ENCODE peak calls at places on chromosomes 1 and 21, in six cellular contexts. One of them, this sample, is unnamed.

GRCh38 chr1:12518956-12519707 is 98.9 kb downstream of the DHRS3 start:
- DNase-seq in hepatocyte: peak
- DNase-seq in cardiac muscle cell: peak
- DNase-seq in upper lobe of left lung: no peak
- DNase-seq in OCI-LY7: no peak
- DNase-seq in neural progenitor cell: peak
- DNase-seq in this sample: no peak

GRCh38 chr1:37752583-37753471 is 12.1 kb downstream of the EPHA10 start:
- DNase-seq in OCI-LY7: no peak
- DNase-seq in cardiac muscle cell: peak
- DNase-seq in upper lobe of left lung: no peak
- DNase-seq in neural progenitor cell: peak
- DNase-seq in hepatocyte: peak
- DNase-seq in this sample: peak

GRCh38 chr1:232037774-232038388 is 411.3 kb downstream of the DISC1 start:
- DNase-seq in neural progenitor cell: no peak
- DNase-seq in hepatocyte: no peak
- DNase-seq in OCI-LY7: no peak
- DNase-seq in upper lobe of left lung: no peak
- DNase-seq in cardiac muscle cell: no peak
- DNase-seq in this sample: no peak

GRCh38 chr1:109290998-109291397 is 8.1 kb upstream of the PSRC1 start:
- DNase-seq in hepatocyte: no peak
- DNase-seq in OCI-LY7: no peak
- DNase-seq in upper lobe of left lung: peak
- DNase-seq in neural progenitor cell: no peak
- DNase-seq in cardiac muscle cell: no peak
- DNase-seq in this sample: no peak

GRCh38 chr1:54265661-54266060 is 65.7 kb downstream of the MRPL37 start:
- DNase-seq in cardiac muscle cell: no peak
- DNase-seq in hepatocyte: no peak
- DNase-seq in neural progenitor cell: no peak
- DNase-seq in OCI-LY7: no peak
- DNase-seq in upper lobe of left lung: no peak
- DNase-seq in this sample: no peak

GRCh38 chr21:45052960-45053359 is 21.4 kb upstream of the ADARB1 start:
- DNase-seq in upper lobe of left lung: peak
- DNase-seq in OCI-LY7: no peak
- DNase-seq in cardiac muscle cell: no peak
- DNase-seq in neural progenitor cell: no peak
- DNase-seq in hepatocyte: no peak
- DNase-seq in this sample: no peak

GRCh38 chr1:40877681-40878080 is 15.5 kb upstream of the CITED4 start:
- DNase-seq in cardiac muscle cell: peak
- DNase-seq in hepatocyte: no peak
- DNase-seq in OCI-LY7: no peak
- DNase-seq in neural progenitor cell: no peak
- DNase-seq in upper lobe of left lung: peak
- DNase-seq in this sample: no peak

GRCh38 chr1:17392199-17392740 is 20.3 kb downstream of the PADI6 start:
- DNase-seq in cardiac muscle cell: no peak
- DNase-seq in OCI-LY7: no peak
- DNase-seq in upper lobe of left lung: no peak
- DNase-seq in neural progenitor cell: no peak
- DNase-seq in hepatocyte: no peak
- DNase-seq in this sample: no peak

GRCh38 chr1:204725821-204726448 is 40.4 kb upstream of the LRRN2 start:
- DNase-seq in neural progenitor cell: no peak
- DNase-seq in hepatocyte: peak
- DNase-seq in OCI-LY7: no peak
- DNase-seq in upper lobe of left lung: no peak
- DNase-seq in cardiac muscle cell: no peak
- DNase-seq in this sample: no peak

GRCh38 chr1:113976609-113977278 is 2.5 kb upstream of the OLFML3 start:
- DNase-seq in neural progenitor cell: peak
- DNase-seq in cardiac muscle cell: peak
- DNase-seq in OCI-LY7: peak
- DNase-seq in upper lobe of left lung: no peak
- DNase-seq in hepatocyte: peak
- DNase-seq in this sample: no peak

GRCh38 chr1:14946567-14947285 is 206.8 kb upstream of the TMEM51 start:
- DNase-seq in cardiac muscle cell: peak
- DNase-seq in hepatocyte: peak
- DNase-seq in neural progenitor cell: no peak
- DNase-seq in upper lobe of left lung: no peak
- DNase-seq in OCI-LY7: no peak
- DNase-seq in this sample: no peak

GRCh38 chr1:108199231-108199657 is 899 bp downstream of the SLC25A24 start:
- DNase-seq in hepatocyte: peak
- DNase-seq in neural progenitor cell: peak
- DNase-seq in OCI-LY7: no peak
- DNase-seq in cardiac muscle cell: peak
- DNase-seq in upper lobe of left lung: no peak
- DNase-seq in this sample: no peak

GRCh38 chr1:151062738-151063371 is 2.7 kb downstream of the MLLT11 start:
- DNase-seq in cardiac muscle cell: peak
- DNase-seq in neural progenitor cell: no peak
- DNase-seq in OCI-LY7: no peak
- DNase-seq in upper lobe of left lung: no peak
- DNase-seq in hepatocyte: peak
- DNase-seq in this sample: no peak

GRCh38 chr1:97190326-97190725 is 468.7 kb downstream of the PTBP2 start:
- DNase-seq in cardiac muscle cell: peak
- DNase-seq in upper lobe of left lung: no peak
- DNase-seq in OCI-LY7: no peak
- DNase-seq in neural progenitor cell: no peak
- DNase-seq in hepatocyte: no peak
- DNase-seq in this sample: no peak

DNA sequence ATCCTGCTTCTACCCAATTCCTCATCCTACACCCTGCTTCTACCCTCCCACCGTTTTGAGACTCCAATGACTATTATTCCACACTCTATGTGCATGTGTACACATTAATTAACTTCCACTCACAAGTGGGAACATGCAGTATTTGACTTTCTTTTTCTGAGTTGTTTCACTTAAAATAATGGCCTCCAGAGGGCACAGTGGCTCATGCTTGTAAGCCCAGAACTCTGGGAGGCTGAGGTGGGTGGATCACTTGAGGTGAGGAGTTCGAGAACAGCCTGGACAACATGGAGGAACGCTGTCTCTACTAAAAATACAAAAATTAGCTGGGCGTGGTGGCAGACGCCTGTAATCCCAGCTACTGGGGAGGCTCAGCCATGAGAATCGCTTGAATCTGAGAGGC is 464.8 kb downstream of the PTBP2 start:
- DNase-seq in OCI-LY7: peak
- DNase-seq in cardiac muscle cell: peak
- DNase-seq in hepatocyte: no peak
- DNase-seq in neural progenitor cell: peak
- DNase-seq in upper lobe of left lung: no peak
- DNase-seq in this sample: no peak
- TF ChIP-seq CTCF in OCI-LY7: peak
- TF ChIP-seq CTCF in cardiac muscle cell: peak
- TF ChIP-seq CTCF in hepatocyte: peak
- TF ChIP-seq CTCF in neural progenitor cell: peak
- TF ChIP-seq CTCF in upper lobe of left lung: no peak
- TF ChIP-seq CTCF in this sample: peak

DNA sequence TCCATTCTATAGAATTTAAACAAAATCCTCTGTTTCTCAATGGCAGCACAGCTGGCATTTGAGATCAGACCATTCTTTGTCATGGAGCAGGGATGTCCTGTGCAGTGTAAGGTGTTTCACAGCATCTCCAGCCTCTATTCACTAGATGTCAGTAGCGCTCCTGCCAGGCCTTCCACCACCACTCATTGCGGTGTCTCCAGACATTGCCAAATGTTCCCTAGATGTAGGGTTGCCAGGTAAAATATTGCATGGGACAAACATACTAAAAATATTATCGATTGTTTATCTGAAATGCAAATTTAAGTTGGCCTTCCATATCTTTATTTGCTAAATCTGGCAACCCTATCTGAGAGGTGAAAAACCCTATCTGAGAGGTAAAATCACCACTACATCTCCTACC is 11.7 kb downstream of the ITLN2 start:
- DNase-seq in upper lobe of left lung: no peak
- DNase-seq in neural progenitor cell: peak
- DNase-seq in cardiac muscle cell: peak
- DNase-seq in hepatocyte: no peak
- DNase-seq in OCI-LY7: peak
- DNase-seq in this sample: no peak
- TF ChIP-seq CTCF in upper lobe of left lung: no peak
- TF ChIP-seq CTCF in neural progenitor cell: peak
- TF ChIP-seq CTCF in cardiac muscle cell: peak
- TF ChIP-seq CTCF in hepatocyte: peak
- TF ChIP-seq CTCF in OCI-LY7: peak
- TF ChIP-seq CTCF in this sample: no peak

GRCh38 chr1:42035205-42035829 is 116.6 kb upstream of the HIVEP3 start:
- DNase-seq in upper lobe of left lung: peak
- DNase-seq in cardiac muscle cell: peak
- DNase-seq in hepatocyte: peak
- DNase-seq in OCI-LY7: peak
- DNase-seq in neural progenitor cell: peak
- DNase-seq in this sample: peak
- TF ChIP-seq CTCF in upper lobe of left lung: peak
- TF ChIP-seq CTCF in cardiac muscle cell: peak
- TF ChIP-seq CTCF in hepatocyte: peak
- TF ChIP-seq CTCF in OCI-LY7: peak
- TF ChIP-seq CTCF in neural progenitor cell: peak
- TF ChIP-seq CTCF in this sample: peak

GRCh38 chr1:203126151-203126865 is 1.2 kb upstream of the ADORA1 start:
- DNase-seq in cardiac muscle cell: peak
- DNase-seq in OCI-LY7: no peak
- DNase-seq in hepatocyte: no peak
- DNase-seq in neural progenitor cell: peak
- DNase-seq in upper lobe of left lung: no peak
- DNase-seq in this sample: peak
- TF ChIP-seq CTCF in cardiac muscle cell: peak
- TF ChIP-seq CTCF in OCI-LY7: peak
- TF ChIP-seq CTCF in hepatocyte: peak
- TF ChIP-seq CTCF in neural progenitor cell: peak
- TF ChIP-seq CTCF in upper lobe of left lung: no peak
- TF ChIP-seq CTCF in this sample: peak

GRCh38 chr21:34795152-34796141 is 126.7 kb downstream of the CLIC6 start:
- DNase-seq in neural progenitor cell: no peak
- DNase-seq in cardiac muscle cell: peak
- DNase-seq in OCI-LY7: no peak
- DNase-seq in upper lobe of left lung: no peak
- DNase-seq in hepatocyte: peak
- DNase-seq in this sample: no peak

GRCh38 chr21:34791776-34792503 is 123.1 kb downstream of the CLIC6 start:
- DNase-seq in cardiac muscle cell: no peak
- DNase-seq in hepatocyte: no peak
- DNase-seq in upper lobe of left lung: no peak
- DNase-seq in OCI-LY7: no peak
- DNase-seq in neural progenitor cell: no peak
- DNase-seq in this sample: no peak

GRCh38 chr21:34794686-34795085 is 125.9 kb downstream of the CLIC6 start:
- DNase-seq in neural progenitor cell: no peak
- DNase-seq in cardiac muscle cell: no peak
- DNase-seq in OCI-LY7: no peak
- DNase-seq in hepatocyte: no peak
- DNase-seq in upper lobe of left lung: no peak
- DNase-seq in this sample: no peak

GRCh38 chr21:34792504-34793089 is 123.8 kb downstream of the CLIC6 start:
- DNase-seq in OCI-LY7: no peak
- DNase-seq in neural progenitor cell: no peak
- DNase-seq in upper lobe of left lung: no peak
- DNase-seq in hepatocyte: no peak
- DNase-seq in cardiac muscle cell: no peak
- DNase-seq in this sample: no peak

DNA sequence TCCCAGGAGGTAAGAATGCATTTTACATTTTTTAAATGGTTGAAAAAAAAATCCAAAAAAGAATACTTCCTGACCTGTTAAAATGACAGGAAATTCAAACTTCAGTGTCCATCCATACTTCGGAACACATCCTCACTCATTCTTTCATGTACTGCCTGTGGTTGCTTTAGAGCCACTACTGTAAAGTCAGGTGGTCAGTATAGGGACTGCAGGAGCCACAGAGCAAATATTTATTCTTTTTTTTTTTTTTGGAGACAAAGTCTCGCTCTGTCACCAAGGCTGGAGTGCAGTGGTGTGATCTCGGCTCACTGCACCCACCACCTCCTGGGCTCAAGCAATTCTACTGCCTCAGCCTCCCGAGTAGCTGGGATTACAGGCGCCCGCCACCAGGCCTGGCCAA is 124.7 kb downstream of the CLIC6 start:
- DNase-seq in neural progenitor cell: no peak
- DNase-seq in OCI-LY7: no peak
- DNase-seq in cardiac muscle cell: no peak
- DNase-seq in hepatocyte: no peak
- DNase-seq in upper lobe of left lung: no peak
- DNase-seq in this sample: no peak
- TF ChIP-seq CTCF in neural progenitor cell: no peak
- TF ChIP-seq CTCF in OCI-LY7: no peak
- TF ChIP-seq CTCF in cardiac muscle cell: no peak
- TF ChIP-seq CTCF in hepatocyte: no peak
- TF ChIP-seq CTCF in upper lobe of left lung: no peak
- TF ChIP-seq CTCF in this sample: no peak

GRCh38 chr1:59144959-59145358 is 151.9 kb upstream of the FGGY start:
- DNase-seq in neural progenitor cell: no peak
- DNase-seq in cardiac muscle cell: no peak
- DNase-seq in OCI-LY7: no peak
- DNase-seq in upper lobe of left lung: no peak
- DNase-seq in hepatocyte: no peak
- DNase-seq in this sample: no peak

GRCh38 chr1:59143824-59144223 is 153.1 kb upstream of the FGGY start:
- DNase-seq in hepatocyte: no peak
- DNase-seq in upper lobe of left lung: no peak
- DNase-seq in neural progenitor cell: no peak
- DNase-seq in cardiac muscle cell: peak
- DNase-seq in OCI-LY7: no peak
- DNase-seq in this sample: no peak

GRCh38 chr1:59149435-59149834 is 147.5 kb upstream of the FGGY start:
- DNase-seq in cardiac muscle cell: no peak
- DNase-seq in OCI-LY7: no peak
- DNase-seq in neural progenitor cell: no peak
- DNase-seq in upper lobe of left lung: no peak
- DNase-seq in hepatocyte: no peak
- DNase-seq in this sample: no peak

GRCh38 chr1:59146056-59146455 is 150.8 kb upstream of the FGGY start:
- DNase-seq in hepatocyte: no peak
- DNase-seq in OCI-LY7: no peak
- DNase-seq in upper lobe of left lung: no peak
- DNase-seq in cardiac muscle cell: no peak
- DNase-seq in neural progenitor cell: no peak
- DNase-seq in this sample: no peak

DNA sequence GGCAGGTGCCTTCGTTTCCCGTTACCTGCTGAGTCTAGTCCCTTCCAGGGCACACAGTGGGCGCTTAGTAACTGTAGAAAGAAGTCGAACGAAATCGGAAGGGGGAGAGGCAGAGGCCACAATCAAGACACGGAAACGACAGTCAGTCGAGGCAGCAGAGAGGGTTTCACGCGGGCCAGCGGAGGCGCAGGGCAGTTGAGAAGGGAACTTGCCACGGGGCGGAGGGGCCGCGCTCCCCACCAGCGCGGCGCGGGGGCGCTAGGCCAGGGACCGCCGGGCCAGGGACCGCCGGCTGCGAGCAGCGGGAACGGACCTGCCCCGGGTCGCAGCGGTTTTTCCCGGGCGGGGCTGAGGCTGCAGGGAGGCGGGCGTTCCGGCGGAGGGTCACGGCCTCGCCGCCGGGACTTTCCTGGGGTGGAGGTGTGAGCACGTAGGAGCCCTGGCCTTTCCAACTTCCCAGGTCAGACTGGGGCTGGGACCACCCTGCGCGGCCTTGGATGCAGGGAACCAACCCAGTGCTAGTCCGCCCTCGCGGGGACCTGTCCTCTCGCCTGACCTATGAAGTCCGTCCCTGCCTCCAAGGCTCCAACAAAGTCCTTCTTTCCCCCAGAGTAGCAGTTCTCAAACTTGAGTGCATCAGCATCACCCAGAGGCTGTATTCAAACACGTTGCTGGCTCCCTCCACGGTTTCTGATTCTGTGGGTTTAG is 150.1 kb upstream of the FGGY start:
- DNase-seq in neural progenitor cell: peak
- DNase-seq in upper lobe of left lung: peak
- DNase-seq in hepatocyte: peak
- DNase-seq in OCI-LY7: no peak
- DNase-seq in cardiac muscle cell: peak
- DNase-seq in this sample: no peak
- TF ChIP-seq CTCF in neural progenitor cell: peak
- TF ChIP-seq CTCF in upper lobe of left lung: no peak
- TF ChIP-seq CTCF in hepatocyte: peak
- TF ChIP-seq CTCF in OCI-LY7: no peak
- TF ChIP-seq CTCF in cardiac muscle cell: peak
- TF ChIP-seq CTCF in this sample: no peak